ENCODE peak calls at places on chromosomes 3 and 15, in six cellular contexts. One of them, this sample, is unnamed.

GRCh38 chr15:69703495-69704187 is 251.0 kb downstream of the RPLP1 start:
- DNase-seq in endothelial cell of umbilical vein: peak
- DNase-seq in astrocyte: peak
- DNase-seq in endodermal cell: no peak
- DNase-seq in neural progenitor cell: no peak
- DNase-seq in GM23248: no peak
- DNase-seq in this sample: no peak

GRCh38 chr15:49380912-49381311 is 42.1 kb upstream of the FGF7 start:
- DNase-seq in astrocyte: no peak
- DNase-seq in neural progenitor cell: peak
- DNase-seq in GM23248: no peak
- DNase-seq in endodermal cell: peak
- DNase-seq in endothelial cell of umbilical vein: no peak
- DNase-seq in this sample: no peak

GRCh38 chr3:99250272-99250671 is 348.8 kb upstream of the DCBLD2 start:
- DNase-seq in neural progenitor cell: no peak
- DNase-seq in GM23248: peak
- DNase-seq in endothelial cell of umbilical vein: no peak
- DNase-seq in astrocyte: peak
- DNase-seq in endodermal cell: no peak
- DNase-seq in this sample: no peak

GRCh38 chr3:37171144-37171543 is 3.2 kb downstream of the LRRFIP2 start:
- DNase-seq in astrocyte: no peak
- DNase-seq in GM23248: no peak
- DNase-seq in neural progenitor cell: no peak
- DNase-seq in endodermal cell: no peak
- DNase-seq in endothelial cell of umbilical vein: no peak
- DNase-seq in this sample: no peak

GRCh38 chr15:100770781-100771584 is 108.6 kb upstream of the ALDH1A3 start:
- DNase-seq in endodermal cell: no peak
- DNase-seq in astrocyte: no peak
- DNase-seq in neural progenitor cell: no peak
- DNase-seq in GM23248: no peak
- DNase-seq in endothelial cell of umbilical vein: no peak
- DNase-seq in this sample: no peak

GRCh38 chr3:58421004-58421403 is 12.6 kb downstream of the PDHB start:
- DNase-seq in neural progenitor cell: no peak
- DNase-seq in GM23248: no peak
- DNase-seq in endodermal cell: no peak
- DNase-seq in astrocyte: no peak
- DNase-seq in endothelial cell of umbilical vein: no peak
- DNase-seq in this sample: no peak

GRCh38 chr3:4888913-4889846 is 90.1 kb upstream of the BHLHE40 start:
- DNase-seq in astrocyte: peak
- DNase-seq in GM23248: peak
- DNase-seq in neural progenitor cell: no peak
- DNase-seq in endodermal cell: no peak
- DNase-seq in endothelial cell of umbilical vein: no peak
- DNase-seq in this sample: no peak

GRCh38 chr3:193851416-193851815 is 258.4 kb downstream of the OPA1 start:
- DNase-seq in neural progenitor cell: no peak
- DNase-seq in astrocyte: no peak
- DNase-seq in endodermal cell: no peak
- DNase-seq in GM23248: no peak
- DNase-seq in endothelial cell of umbilical vein: peak
- DNase-seq in this sample: no peak

GRCh38 chr3:150798122-150798618 is 35.2 kb upstream of the SIAH2 start:
- DNase-seq in endothelial cell of umbilical vein: no peak
- DNase-seq in neural progenitor cell: peak
- DNase-seq in GM23248: no peak
- DNase-seq in astrocyte: peak
- DNase-seq in endodermal cell: peak
- DNase-seq in this sample: no peak

GRCh38 chr3:180601688-180602666 is at the start of gene TTC14:
- DNase-seq in neural progenitor cell: peak
- DNase-seq in endothelial cell of umbilical vein: peak
- DNase-seq in endodermal cell: peak
- DNase-seq in GM23248: peak
- DNase-seq in astrocyte: peak
- DNase-seq in this sample: peak

GRCh38 chr15:28967071-28967470 is 81.3 kb downstream of the APBA2 start:
- DNase-seq in astrocyte: peak
- DNase-seq in endodermal cell: no peak
- DNase-seq in endothelial cell of umbilical vein: no peak
- DNase-seq in neural progenitor cell: no peak
- DNase-seq in GM23248: no peak
- DNase-seq in this sample: no peak

GRCh38 chr3:73625124-73625665 is 454 bp upstream of the PDZRN3 start:
- DNase-seq in endodermal cell: peak
- DNase-seq in GM23248: peak
- DNase-seq in neural progenitor cell: peak
- DNase-seq in endothelial cell of umbilical vein: peak
- DNase-seq in astrocyte: peak
- DNase-seq in this sample: no peak

GRCh38 chr3:195203631-195204030 is 67.3 kb downstream of the XXYLT1 start:
- DNase-seq in GM23248: no peak
- DNase-seq in endothelial cell of umbilical vein: peak
- DNase-seq in endodermal cell: peak
- DNase-seq in astrocyte: no peak
- DNase-seq in neural progenitor cell: no peak
- DNase-seq in this sample: no peak

GRCh38 chr15:89893027-89893426 is 767 bp downstream of the AP3S2 start:
- DNase-seq in neural progenitor cell: no peak
- DNase-seq in endothelial cell of umbilical vein: no peak
- DNase-seq in GM23248: peak
- DNase-seq in endodermal cell: no peak
- DNase-seq in astrocyte: no peak
- DNase-seq in this sample: no peak

GRCh38 chr3:174716956-174717355 is 142.2 kb upstream of the NAALADL2 start:
- DNase-seq in GM23248: no peak
- DNase-seq in endothelial cell of umbilical vein: no peak
- DNase-seq in neural progenitor cell: no peak
- DNase-seq in astrocyte: no peak
- DNase-seq in endodermal cell: no peak
- DNase-seq in this sample: no peak

GRCh38 chr3:85427467-85427866 is 468.7 kb downstream of the CADM2 start:
- DNase-seq in endodermal cell: no peak
- DNase-seq in neural progenitor cell: no peak
- DNase-seq in astrocyte: no peak
- DNase-seq in GM23248: no peak
- DNase-seq in endothelial cell of umbilical vein: no peak
- DNase-seq in this sample: no peak

GRCh38 chr15:50943623-50944022 is 35.1 kb downstream of the AP4E1 start:
- DNase-seq in neural progenitor cell: no peak
- DNase-seq in endodermal cell: no peak
- DNase-seq in endothelial cell of umbilical vein: no peak
- DNase-seq in GM23248: peak
- DNase-seq in astrocyte: no peak
- DNase-seq in this sample: no peak

GRCh38 chr3:153881201-153881600 is 240.0 kb upstream of the ARHGEF26 start:
- DNase-seq in endodermal cell: no peak
- DNase-seq in astrocyte: peak
- DNase-seq in GM23248: peak
- DNase-seq in neural progenitor cell: no peak
- DNase-seq in endothelial cell of umbilical vein: no peak
- DNase-seq in this sample: no peak

GRCh38 chr15:77863491-77864105 is 213.9 kb downstream of the TBC1D2B start:
- DNase-seq in endodermal cell: peak
- DNase-seq in endothelial cell of umbilical vein: no peak
- DNase-seq in GM23248: no peak
- DNase-seq in astrocyte: no peak
- DNase-seq in neural progenitor cell: no peak
- DNase-seq in this sample: no peak

GRCh38 chr15:49855917-49856637 is 235.2 kb downstream of the DTWD1 start:
- DNase-seq in endothelial cell of umbilical vein: no peak
- DNase-seq in endodermal cell: no peak
- DNase-seq in neural progenitor cell: no peak
- DNase-seq in GM23248: peak
- DNase-seq in astrocyte: peak
- DNase-seq in this sample: no peak

GRCh38 chr3:46997453-46998091 is 18.1 kb downstream of the NBEAL2 start:
- DNase-seq in astrocyte: no peak
- DNase-seq in endodermal cell: no peak
- DNase-seq in endothelial cell of umbilical vein: no peak
- DNase-seq in neural progenitor cell: no peak
- DNase-seq in GM23248: no peak
- DNase-seq in this sample: no peak
- H3K9ac ChIP-seq in astrocyte: no peak
- H3K9ac ChIP-seq in endodermal cell: no peak
- H3K9ac ChIP-seq in endothelial cell of umbilical vein: no peak
- H3K9ac ChIP-seq in neural progenitor cell: no peak
- H3K9ac ChIP-seq in GM23248: no peak
- H3K9ac ChIP-seq in this sample: no peak

DNA sequence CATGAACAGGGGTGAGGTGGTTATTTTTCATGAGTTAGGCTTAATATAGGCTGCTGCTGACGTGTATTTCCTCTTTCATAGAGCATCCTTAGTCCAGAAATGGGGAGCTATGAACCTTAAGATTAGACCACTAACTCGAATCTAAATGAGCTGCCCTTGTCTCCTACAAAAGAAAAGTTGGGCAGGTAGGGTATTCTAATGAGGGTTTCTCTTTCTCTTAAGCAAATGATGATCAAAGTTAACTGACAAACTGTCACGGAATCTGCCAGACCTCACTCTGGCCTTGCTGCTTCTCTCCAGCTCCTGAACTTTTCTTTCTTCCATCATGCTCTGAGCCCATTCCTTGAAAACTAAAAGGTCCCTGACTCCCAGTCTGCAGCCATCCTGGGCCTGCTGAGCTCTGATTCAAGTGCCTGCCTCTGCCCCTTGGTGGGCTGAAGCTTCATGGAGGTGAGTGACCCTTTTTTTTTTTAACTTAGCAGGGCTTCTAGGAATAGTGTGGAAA is at the start of gene TRIM69:
- DNase-seq in astrocyte: no peak
- DNase-seq in endothelial cell of umbilical vein: no peak
- DNase-seq in neural progenitor cell: no peak
- DNase-seq in GM23248: no peak
- DNase-seq in endodermal cell: no peak
- DNase-seq in this sample: no peak
- H3K9ac ChIP-seq in astrocyte: no peak
- H3K9ac ChIP-seq in endothelial cell of umbilical vein: no peak
- H3K9ac ChIP-seq in neural progenitor cell: no peak
- H3K9ac ChIP-seq in GM23248: no peak
- H3K9ac ChIP-seq in endodermal cell: no peak
- H3K9ac ChIP-seq in this sample: no peak

GRCh38 chr3:186360779-186361178 is 1.3 kb downstream of the DGKG start:
- DNase-seq in endothelial cell of umbilical vein: no peak
- DNase-seq in endodermal cell: peak
- DNase-seq in GM23248: no peak
- DNase-seq in neural progenitor cell: peak
- DNase-seq in astrocyte: no peak
- DNase-seq in this sample: no peak
- H3K9ac ChIP-seq in endothelial cell of umbilical vein: no peak
- H3K9ac ChIP-seq in endodermal cell: no peak
- H3K9ac ChIP-seq in GM23248: no peak
- H3K9ac ChIP-seq in neural progenitor cell: no peak
- H3K9ac ChIP-seq in astrocyte: no peak
- H3K9ac ChIP-seq in this sample: no peak

DNA sequence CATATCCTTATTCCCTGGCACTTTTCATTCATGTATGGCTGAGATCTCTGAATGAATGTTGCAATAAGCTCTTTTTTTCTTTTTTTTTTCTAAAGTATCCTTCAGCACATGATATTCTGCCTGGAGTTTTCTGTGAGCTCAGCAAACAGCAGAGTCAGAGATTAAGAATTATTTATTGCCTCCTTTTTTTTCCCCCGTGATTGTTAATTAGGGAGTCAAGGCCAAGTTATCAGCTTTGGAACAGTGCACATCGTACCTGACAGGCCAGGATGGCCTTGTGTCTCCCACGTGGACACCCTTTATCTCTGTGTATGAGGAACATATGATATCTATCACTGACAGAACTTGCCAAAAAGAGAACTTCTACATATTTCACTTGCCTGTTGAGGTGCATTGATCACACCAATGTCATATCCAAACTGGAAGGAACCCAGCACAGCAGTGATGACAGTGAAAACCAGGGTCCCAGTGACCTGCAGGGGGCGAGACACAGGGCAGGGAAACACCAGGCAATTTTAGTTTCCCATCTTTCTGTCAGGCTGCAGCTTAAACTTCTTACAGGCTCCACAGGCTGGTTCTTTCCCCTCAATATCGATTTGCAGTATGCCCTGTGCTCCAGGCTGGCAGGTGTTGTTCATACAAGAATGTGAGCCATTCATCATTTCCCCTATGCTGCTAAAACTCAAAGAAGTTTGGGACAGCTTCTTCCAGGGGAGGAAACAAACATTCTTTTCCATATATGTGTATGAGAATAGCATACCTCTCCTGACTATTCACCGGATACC is 8.2 kb downstream of the SLC2A2 start:
- DNase-seq in astrocyte: peak
- DNase-seq in endodermal cell: peak
- DNase-seq in neural progenitor cell: peak
- DNase-seq in endothelial cell of umbilical vein: no peak
- DNase-seq in GM23248: peak
- DNase-seq in this sample: no peak
- H3K9ac ChIP-seq in astrocyte: no peak
- H3K9ac ChIP-seq in endodermal cell: no peak
- H3K9ac ChIP-seq in neural progenitor cell: no peak
- H3K9ac ChIP-seq in endothelial cell of umbilical vein: no peak
- H3K9ac ChIP-seq in GM23248: no peak
- H3K9ac ChIP-seq in this sample: no peak

DNA sequence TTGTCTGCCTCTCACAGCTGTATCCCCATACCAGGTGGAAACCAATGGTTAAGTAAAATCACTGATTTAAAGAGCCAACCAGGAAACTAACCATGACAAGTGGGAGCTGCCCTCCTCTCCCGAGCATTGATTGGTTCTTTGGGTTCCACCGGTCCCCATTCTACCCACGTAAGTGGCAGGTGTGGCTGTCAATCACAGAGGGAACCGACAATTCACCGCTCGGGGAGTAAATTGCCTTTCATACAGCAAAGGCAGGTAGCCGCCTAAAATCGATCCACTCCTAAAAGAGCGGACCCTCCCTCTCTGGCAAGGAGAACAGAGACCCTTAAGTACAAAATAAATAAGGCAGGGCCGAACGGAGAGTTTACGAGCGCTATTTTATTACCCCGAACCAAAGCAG is 1.2 kb downstream of the ERC2 start:
- DNase-seq in endothelial cell of umbilical vein: peak
- DNase-seq in neural progenitor cell: peak
- DNase-seq in GM23248: no peak
- DNase-seq in astrocyte: peak
- DNase-seq in endodermal cell: peak
- DNase-seq in this sample: no peak
- H3K9ac ChIP-seq in endothelial cell of umbilical vein: peak
- H3K9ac ChIP-seq in neural progenitor cell: no peak
- H3K9ac ChIP-seq in GM23248: no peak
- H3K9ac ChIP-seq in astrocyte: peak
- H3K9ac ChIP-seq in endodermal cell: peak
- H3K9ac ChIP-seq in this sample: no peak

This sample was measured in HCT116.